ENCODE peak calls at places on chromosomes 3 and 15, in eight cellular contexts. U is HCT116, P is Panc1, Q is HepG2, Y is K562, H is GM12878, W is GM23338, R is upper lobe of left lung. N is an unnamed sample.

GRCh38 chr3:11558002-11558401 is 85.7 kb downstream of the VGLL4 start:
- ATAC-seq in Q (no peak), U (no peak), R (no peak), H (no peak), Y (no peak), W (no peak), P (no peak), N (no peak)

GRCh38 chr15:68352401-68353062 is 75.0 kb downstream of the FEM1B start:
- ATAC-seq in R (no peak), U (peak; percentile 64), H (peak; percentile 73), Y (no peak), Q (no peak), P (peak; percentile 89), W (no peak), N (peak; percentile 76)

GRCh38 chr3:136250862-136251460 is 821 bp downstream of the PCCB start:
- ATAC-seq in R (peak; percentile 78), H (peak; percentile 39), W (peak; percentile 17), P (peak; percentile 29), Q (peak; percentile 49), Y (peak; percentile 80), U (no peak), N (peak; percentile 35)

GRCh38 chr15:92907229-92907628 is 7.1 kb downstream of the CHD2 start:
- ATAC-seq in P (no peak), Y (peak; percentile 2), H (peak; percentile 6), Q (no peak), U (no peak), R (no peak), W (no peak), N (no peak)

GRCh38 chr15:33616485-33616884 is 305.7 kb downstream of the RYR3 start:
- ATAC-seq in H (no peak), R (no peak), P (no peak), U (no peak), W (no peak), Y (no peak), Q (no peak), N (no peak)

GRCh38 chr3:69855436-69856162 is 116.3 kb downstream of the MITF start:
- ATAC-seq in W (no peak), Q (no peak), P (no peak), U (no peak), R (no peak), Y (peak; percentile 75), H (peak; percentile 18), N (no peak)

GRCh38 chr3:10450494-10451440 is 54.6 kb downstream of the ATP2B2 start:
- ATAC-seq in U (no peak), H (no peak), P (no peak), Y (peak; percentile 54), R (no peak), W (peak; percentile 89), Q (no peak), N (no peak)

GRCh38 chr15:39499701-39500100 is 81.2 kb upstream of the THBS1 start:
- ATAC-seq in W (no peak), R (no peak), U (no peak), P (no peak), Q (no peak), Y (no peak), H (no peak), N (no peak)

GRCh38 chr3:50466177-50466576 is 37.3 kb downstream of the CACNA2D2 start:
- ATAC-seq in P (no peak), Y (peak; percentile 74), U (peak; percentile 81), H (peak; percentile 79), Q (peak; percentile 71), R (no peak), W (peak; percentile 13), N (no peak)

GRCh38 chr3:62445267-62445666 is 71.9 kb upstream of the FEZF2 start:
- ATAC-seq in H (peak; percentile 58), U (no peak), P (no peak), W (peak; percentile 48), Y (no peak), Q (no peak), R (no peak), N (no peak)

DNA sequence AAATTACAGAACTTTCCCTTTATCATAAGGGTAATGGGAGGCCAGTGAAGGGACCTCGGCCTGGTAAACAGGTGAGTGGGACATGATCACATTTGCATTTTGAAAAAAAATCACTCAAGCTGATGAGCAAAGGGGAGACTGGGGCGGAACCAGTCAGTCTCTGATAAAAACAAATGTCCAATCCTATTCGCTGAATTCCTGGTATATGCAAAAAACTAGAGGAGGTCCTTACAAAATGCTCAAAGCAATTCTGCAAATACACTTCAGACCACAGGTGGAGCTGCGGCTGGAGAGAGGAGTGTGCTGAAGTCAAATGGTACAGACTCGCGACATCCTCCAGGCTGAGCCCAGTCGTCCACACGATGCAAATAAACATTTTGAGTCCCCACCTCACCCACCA is 166.7 kb downstream of the FOXP1 start:
- ATAC-seq in H (peak; percentile 21), P (no peak), Y (peak; percentile 99), U (peak; percentile 75), W (peak; percentile 91), Q (peak; percentile 82), R (peak; percentile 69), N (no peak)
- TF ChIP-seq CTCF in H (no peak), P (no peak), Y (peak; percentile 65), U (peak; percentile 29), W (peak; percentile 46), Q (peak; percentile 21), R (no peak), N (no peak)

DNA sequence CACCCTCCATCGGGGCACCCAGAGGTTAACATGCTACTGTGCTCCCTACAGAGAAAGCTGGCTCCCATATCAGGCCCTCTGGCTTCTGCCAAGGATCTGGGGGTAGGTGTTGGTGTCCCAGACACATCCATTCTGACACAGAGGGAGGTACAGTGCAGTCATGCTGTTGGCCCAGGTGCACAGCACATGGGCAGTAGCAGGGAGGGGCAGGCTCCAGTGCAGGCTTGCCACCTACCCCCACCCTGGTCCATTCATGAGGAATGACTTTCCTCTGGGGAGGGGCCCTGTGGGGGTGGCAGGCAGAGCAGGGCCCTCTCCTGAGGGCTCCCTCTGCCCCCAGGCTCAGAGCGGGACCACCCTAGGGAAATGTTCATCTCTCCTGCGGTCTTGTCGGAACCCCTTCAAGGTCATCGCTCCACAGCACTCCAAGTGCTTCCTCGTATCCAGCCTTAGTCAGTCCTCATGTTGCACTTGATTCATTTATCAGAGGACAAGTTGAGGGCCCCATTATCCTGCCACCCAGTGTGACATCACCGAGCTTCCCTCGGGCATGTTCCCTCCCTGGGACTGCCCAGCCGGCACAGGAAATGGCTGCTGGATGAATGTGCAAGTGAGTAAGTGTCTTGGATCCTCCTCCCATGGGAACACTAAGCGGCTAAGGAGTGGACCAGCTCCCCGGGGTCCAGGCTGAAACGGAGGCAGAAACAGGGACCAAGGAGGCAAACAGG is 10.0 kb downstream of the DUSP7 start:
- ATAC-seq in H (no peak), Y (no peak), Q (peak; percentile 15), W (no peak), P (peak; percentile 87), R (peak; percentile 69), U (peak; percentile 73), N (peak; percentile 33)
- TF ChIP-seq POLR2AphosphoS5 in H (no peak), Y (no peak), Q (no peak), W (no peak), P (no peak), R (peak; percentile 73), U (no peak), N (peak; percentile 13)

DNA sequence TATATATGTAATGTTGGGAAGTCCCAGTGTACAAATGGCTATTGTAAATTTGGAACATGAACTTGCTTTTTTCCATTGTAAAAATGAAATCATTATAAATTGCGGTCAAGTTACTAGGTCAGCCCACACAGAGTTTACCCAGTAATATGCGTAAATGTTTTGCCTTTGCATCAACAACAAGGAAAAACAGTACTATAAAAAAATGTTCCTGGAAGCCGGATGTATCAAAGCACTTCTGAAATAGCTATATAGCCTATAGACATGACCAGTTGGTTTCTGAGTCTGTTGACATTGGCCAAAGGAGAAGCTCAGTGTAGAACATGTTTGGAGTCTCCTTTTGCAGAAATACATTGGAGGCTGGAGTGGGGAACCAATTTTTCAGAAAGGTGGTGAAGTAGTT is 23.2 kb downstream of the CTNNB1 start:
- ATAC-seq in R (no peak), Y (no peak), H (no peak), Q (no peak), P (no peak), W (no peak), U (no peak), N (no peak)
- H3K4me1 ChIP-seq in R (peaks cover 66% of the 10 kb centered on the region), Y (no peaks in the 10 kb centered on the region), H (no peaks in the 10 kb centered on the region), Q (peaks cover 46% of the 10 kb centered on the region), P (no peaks in the 10 kb centered on the region), W (peaks cover 15% of the 10 kb centered on the region), U (no peaks in the 10 kb centered on the region), N (peaks cover 32% of the 10 kb centered on the region)

GRCh38 chr15:45167631-45168205 is 20.0 kb downstream of the SHF start:
- ATAC-seq in Y (no peak), U (no peak), H (no peak), W (no peak), R (no peak), Q (no peak), P (no peak), N (no peak)

GRCh38 chr15:45168751-45169551 is 18.8 kb downstream of the SHF start:
- ATAC-seq in W (no peak), Q (no peak), P (no peak), H (no peak), Y (peak; percentile 71), R (no peak), U (no peak), N (no peak)

GRCh38 chr15:45168286-45168685 is 19.5 kb downstream of the SHF start:
- ATAC-seq in Y (no peak), W (no peak), R (no peak), H (no peak), U (no peak), Q (no peak), P (no peak), N (no peak)

GRCh38 chr15:45165536-45165935 is 22.2 kb downstream of the SHF start:
- ATAC-seq in U (no peak), P (no peak), Q (no peak), W (no peak), H (no peak), R (no peak), Y (no peak), N (no peak)

GRCh38 chr15:45166792-45167630 is 20.8 kb downstream of the SHF start:
- ATAC-seq in Y (peak; percentile 93), R (peak; percentile 86), U (peak; percentile 85), H (peak; percentile 95), P (peak; percentile 92), W (peak; percentile 83), Q (peak; percentile 76), N (peak; percentile 86)
- TF ChIP-seq CTCF in Y (peak; percentile 78), R (peak; percentile 83), U (peak; percentile 70), H (peak; percentile 87), P (peak; percentile 85), W (peak; percentile 60), Q (peak; percentile 68), N (peak; percentile 68)